ENCODE peak calls at places on chromosomes 7 and 10, in eight cellular contexts. Y is cardiac fibroblast, N is astrocyte, B is uterus, U is astrocyte of the spinal cord, D is heart right ventricle, O is choroid plexus epithelial cell, M is lower lobe of right lung. E is an unnamed sample.

GRCh38 chr7:78472519-78472918 is 673.9 kb downstream of the PHTF2 start:
- DNase-seq in N (peak), U (no peak), Y (peak), O (peak), M (no peak), D (no peak), B (no peak), E (no peak)

GRCh38 chr10:61869772-61870520 is 31.6 kb upstream of the ARID5B start:
- DNase-seq in Y (peak), D (no peak), U (peak), B (no peak), N (peak), M (no peak), O (peak), E (no peak)

GRCh38 chr10:54282012-54282411 is 519.0 kb downstream of the PCDH15 start:
- DNase-seq in Y (no peak), N (no peak), D (no peak), B (no peak), U (no peak), O (no peak), M (no peak), E (no peak)

GRCh38 chr7:35906191-35906908 is 105.5 kb downstream of the SEPTIN7 start:
- DNase-seq in B (peak), N (peak), M (no peak), D (peak), U (peak), Y (peak), O (peak), E (peak)

GRCh38 chr7:30313348-30313747 is 29.0 kb downstream of the ZNRF2 start:
- DNase-seq in M (no peak), B (no peak), D (no peak), N (no peak), O (no peak), U (no peak), Y (peak), E (no peak)

GRCh38 chr10:74750848-74751274 is 75.5 kb upstream of the KAT6B start:
- DNase-seq in N (no peak), B (no peak), O (no peak), D (no peak), M (no peak), U (no peak), Y (no peak), E (no peak)

GRCh38 chr7:70787772-70788171 is 344.2 kb upstream of the GALNT17 start:
- DNase-seq in N (no peak), D (no peak), M (no peak), Y (no peak), U (no peak), B (no peak), O (no peak), E (no peak)

GRCh38 chr10:24574161-24574560 is 149.5 kb downstream of the ARHGAP21 start:
- DNase-seq in D (no peak), Y (no peak), M (no peak), B (no peak), O (no peak), N (no peak), U (no peak), E (no peak)

GRCh38 chr10:91196268-91197043 is 24.0 kb upstream of the PCGF5 start:
- DNase-seq in O (no peak), U (no peak), B (no peak), D (no peak), N (no peak), Y (no peak), M (no peak), E (no peak)

GRCh38 chr7:47724335-47724982 is 142.5 kb upstream of the TNS3 start:
- DNase-seq in O (peak), Y (peak), M (no peak), U (peak), D (no peak), B (no peak), N (peak), E (peak)

GRCh38 chr7:1494447-1494846 is 9.7 kb downstream of the INTS1 start:
- DNase-seq in N (no peak), Y (no peak), D (no peak), B (no peak), U (no peak), O (no peak), M (no peak), E (no peak)

GRCh38 chr7:2540133-2540532 is 15.2 kb downstream of the BRAT1 start:
- DNase-seq in U (no peak), Y (no peak), O (no peak), D (no peak), N (no peak), M (no peak), B (no peak), E (no peak)

GRCh38 chr7:99112097-99112496 is 31.8 kb downstream of the SMURF1 start:
- DNase-seq in O (no peak), Y (peak), U (no peak), B (no peak), M (no peak), D (no peak), N (no peak), E (no peak)

GRCh38 chr7:105014725-105015630 is 973 bp downstream of the KMT2E start:
- DNase-seq in B (peak), O (peak), Y (peak), N (peak), U (peak), D (peak), M (no peak), E (peak)

GRCh38 chr10:58513189-58514101 is 773 bp downstream of the BICC1 start:
- DNase-seq in N (peak), B (peak), Y (peak), O (peak), U (peak), D (peak), M (peak), E (peak)

GRCh38 chr10:124329941-124330340 is 88.8 kb downstream of the OAT start:
- DNase-seq in U (no peak), M (no peak), N (no peak), O (no peak), B (no peak), Y (no peak), D (no peak), E (no peak)

GRCh38 chr7:121605297-121605640 is 209.2 kb upstream of the FAM3C start:
- DNase-seq in N (no peak), M (no peak), U (peak), B (no peak), D (no peak), Y (peak), O (peak), E (no peak)

GRCh38 chr10:77173615-77174461 is 463.8 kb downstream of the KCNMA1 start:
- DNase-seq in N (peak), U (peak), B (peak), D (peak), Y (peak), O (peak), M (peak), E (peak)

GRCh38 chr7:121366852-121367431 is 29.2 kb downstream of the FAM3C start:
- DNase-seq in D (no peak), M (no peak), O (peak), B (no peak), U (peak), N (no peak), Y (peak), E (no peak)

GRCh38 chr7:8923164-8923806 is 489.9 kb downstream of the NXPH1 start:
- DNase-seq in D (no peak), M (no peak), N (no peak), Y (no peak), U (no peak), B (no peak), O (no peak), E (no peak)

GRCh38 chr7:138958026-138958956 is 22.9 kb downstream of the KIAA1549 start:
- DNase-seq in U (no peak), M (no peak), O (peak), B (no peak), D (no peak), Y (peak), N (no peak), E (no peak)

DNA sequence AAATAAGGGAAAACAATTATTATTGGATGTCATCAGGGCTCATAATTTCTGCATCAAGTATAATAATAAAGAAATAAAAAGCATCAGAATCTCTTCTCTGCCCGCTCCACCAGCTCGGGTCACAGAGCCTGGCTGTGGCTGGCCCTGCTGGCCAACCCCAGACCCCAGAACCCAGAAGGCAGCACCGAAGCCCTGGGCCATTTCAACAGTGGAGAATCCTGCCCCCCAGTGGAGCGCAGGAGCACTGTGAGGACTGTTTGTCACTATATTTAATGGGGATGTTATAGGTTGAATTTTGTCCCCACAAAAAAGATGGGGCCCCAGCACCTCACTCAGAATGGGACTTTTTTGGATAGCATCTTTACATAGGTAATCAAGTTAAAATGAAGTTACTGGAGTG is 27.3 kb downstream of the DENND11 start:
- DNase-seq in U (peak), N (no peak), O (no peak), D (no peak), Y (no peak), B (no peak), M (no peak), E (no peak)
- TF ChIP-seq CTCF in U (peak), N (peak), O (peak), D (peak), Y (peak), B (no peak), M (peak), E (no peak)

GRCh38 chr10:99337911-99338310 is 8.8 kb downstream of the CNNM1 start:
- DNase-seq in B (no peak), Y (no peak), N (no peak), D (no peak), U (no peak), M (no peak), O (no peak), E (no peak)

GRCh38 chr10:99340650-99341049 is 11.5 kb downstream of the CNNM1 start:
- DNase-seq in Y (no peak), M (no peak), B (no peak), D (no peak), U (no peak), N (no peak), O (no peak), E (no peak)

GRCh38 chr10:99339077-99339476 is 9.9 kb downstream of the CNNM1 start:
- DNase-seq in B (no peak), O (peak), Y (peak), M (no peak), U (peak), N (peak), D (no peak), E (no peak)

GRCh38 chr10:99339563-99340047 is 10.4 kb downstream of the CNNM1 start:
- DNase-seq in N (no peak), U (no peak), M (no peak), B (no peak), D (no peak), Y (no peak), O (no peak), E (no peak)

DNA sequence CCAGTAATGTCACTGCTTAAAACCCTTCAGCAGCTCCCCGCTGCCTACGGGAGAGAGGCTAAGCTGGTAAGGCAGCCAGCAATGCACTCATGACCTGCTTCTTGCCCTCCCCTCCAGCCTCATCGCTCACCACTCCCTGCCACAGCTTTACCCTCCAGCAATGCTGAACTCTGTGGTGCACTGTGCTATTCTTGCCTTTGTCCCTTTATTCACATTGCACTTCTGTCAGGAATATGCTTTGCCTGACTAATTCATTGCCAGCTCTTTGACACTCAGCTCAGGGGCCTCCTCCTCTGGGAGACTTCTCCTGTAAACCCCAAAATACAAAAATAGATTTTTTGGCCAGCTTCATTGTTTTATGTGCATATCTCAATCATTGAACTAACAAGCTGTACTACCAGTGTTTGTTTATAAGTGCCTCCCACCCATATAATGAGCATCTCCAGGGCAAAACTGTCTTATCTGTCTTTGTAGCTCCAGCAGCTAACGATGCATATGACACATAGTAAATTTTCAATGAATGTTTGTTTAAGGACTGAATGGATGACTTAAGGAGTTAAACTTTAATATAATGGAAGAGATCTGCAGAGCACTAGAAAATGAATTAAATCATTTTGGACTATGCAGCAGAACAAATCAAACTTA is 8.2 kb downstream of the CNNM1 start:
- DNase-seq in N (no peak), D (no peak), M (no peak), B (no peak), O (no peak), U (no peak), Y (no peak), E (no peak)
- TF ChIP-seq CTCF in N (no peak), D (no peak), M (no peak), B (no peak), O (no peak), U (no peak), Y (no peak), E (no peak)

GRCh38 chr7:33109758-33110238 is 594 bp upstream of the RP9 start:
- DNase-seq in Y (peak), N (no peak), O (peak), M (no peak), B (no peak), U (no peak), D (no peak), E (no peak)
- TF ChIP-seq CTCF in Y (no peak), N (no peak), O (no peak), M (no peak), B (no peak), U (no peak), D (no peak), E (no peak)

GRCh38 chr10:117537436-117537903 is 5.1 kb upstream of the EMX2 start:
- DNase-seq in U (no peak), M (no peak), D (no peak), B (peak), O (peak), N (no peak), Y (no peak), E (peak)
- TF ChIP-seq CTCF in U (peak), M (peak), D (peak), B (peak), O (peak), N (peak), Y (no peak), E (no peak)

GRCh38 chr7:135825406-135825805 is 76.8 kb upstream of the FAM180A start:
- DNase-seq in U (no peak), O (no peak), Y (no peak), B (no peak), N (no peak), D (no peak), M (no peak), E (no peak)
- TF ChIP-seq CTCF in U (no peak), O (no peak), Y (no peak), B (no peak), N (no peak), D (no peak), M (no peak), E (no peak)

GRCh38 chr10:17801507-17801906 is 7.6 kb upstream of the MRC1 start:
- DNase-seq in M (no peak), N (no peak), D (no peak), U (no peak), O (no peak), Y (no peak), B (no peak), E (no peak)
- TF ChIP-seq CTCF in M (peak), N (no peak), D (no peak), U (no peak), O (peak), Y (no peak), B (no peak), E (no peak)